ENCODE peak calls at places on chromosomes 2 and 18, in ten cellular contexts. U, P, Z, S, G, Q, M, F, R and N are unnamed samples.

GRCh38 chr2:153432381-153432780 is 46.2 kb downstream of the RPRM start:
- DNase-seq in U (no peak), P (no peak), Z (no peak), S (no peak), G (no peak), Q (no peak), M (no peak), F (no peak), R (no peak), N (no peak)

GRCh38 chr2:171741189-171741588 is 53.9 kb downstream of the DYNC1I2 start:
- DNase-seq in U (no peak), P (no peak), Z (peak; percentile 18), S (no peak), G (no peak), Q (no peak), M (no peak), F (no peak), R (no peak), N (no peak)

GRCh38 chr2:219460424-219460926 is 25.8 kb downstream of the SPEG start:
- DNase-seq in U (no peak), P (no peak), Z (peak; percentile 45), S (peak; percentile 85), G (peak; percentile 89), Q (no peak), M (peak; percentile 59), F (no peak), R (no peak), N (no peak)

GRCh38 chr2:21821697-21822227 is 698.0 kb downstream of the TDRD15 start:
- DNase-seq in U (no peak), P (no peak), Z (no peak), S (no peak), G (no peak), Q (no peak), M (no peak), F (no peak), R (no peak), N (no peak)

GRCh38 chr2:216379955-216380354 is 7.7 kb upstream of the MARCHF4 start:
- DNase-seq in U (no peak), P (no peak), Z (no peak), S (no peak), G (no peak), Q (no peak), M (no peak), F (no peak), R (no peak), N (no peak)

GRCh38 chr18:74856967-74857366 is 259.3 kb downstream of the ZNF407 start:
- DNase-seq in U (no peak), P (no peak), Z (no peak), S (no peak), G (no peak), Q (no peak), M (no peak), F (no peak), R (no peak), N (no peak)

GRCh38 chr2:98867539-98868309 is 68.3 kb downstream of the CRACDL start:
- DNase-seq in U (peak; percentile 36), P (no peak), Z (peak; percentile 29), S (no peak), G (no peak), Q (no peak), M (no peak), F (no peak), R (peak; percentile 11), N (no peak)

GRCh38 chr2:178484245-178485041 is 4.2 kb downstream of the PLEKHA3 start:
- DNase-seq in U (peak; percentile 82), P (no peak), Z (no peak), S (no peak), G (peak; percentile 62), Q (no peak), M (peak; percentile 62), F (no peak), R (no peak), N (no peak)

GRCh38 chr2:223989206-223989859 is 32.1 kb downstream of the MRPL44 start:
- DNase-seq in U (peak; percentile 63), P (no peak), Z (no peak), S (no peak), G (no peak), Q (no peak), M (no peak), F (no peak), R (peak; percentile 30), N (no peak)

GRCh38 chr2:8215982-8216381 is 465.9 kb upstream of the ID2 start:
- DNase-seq in U (no peak), P (no peak), Z (no peak), S (no peak), G (no peak), Q (no peak), M (no peak), F (no peak), R (no peak), N (no peak)

GRCh38 chr2:201344663-201345366 is 12.3 kb downstream of the FLACC1 start:
- DNase-seq in U (peak; percentile 19), P (no peak), Z (no peak), S (no peak), G (no peak), Q (no peak), M (no peak), F (no peak), R (peak; percentile 48), N (no peak)

GRCh38 chr2:136393515-136393914 is 275.6 kb upstream of the CXCR4 start:
- DNase-seq in U (no peak), P (no peak), Z (no peak), S (no peak), G (no peak), Q (no peak), M (no peak), F (no peak), R (no peak), N (no peak)

GRCh38 chr2:218671077-218671653 is 637 bp downstream of the RNF25 start:
- DNase-seq in U (peak; percentile 37), P (no peak), Z (peak; percentile 62), S (no peak), G (no peak), Q (no peak), M (no peak), F (no peak), R (peak; percentile 17), N (no peak)

GRCh38 chr2:187991389-187991788 is 300.3 kb upstream of the GULP1 start:
- DNase-seq in U (no peak), P (no peak), Z (no peak), S (no peak), G (no peak), Q (no peak), M (no peak), F (no peak), R (no peak), N (no peak)
- H3K4me1 ChIP-seq in U (no peaks in the 10 kb centered on the region), P (no peaks in the 10 kb centered on the region), Z (peaks cover 5% of the 10 kb centered on the region), S (peaks cover 22% of the 10 kb centered on the region), G (no peaks in the 10 kb centered on the region), Q (no peaks in the 10 kb centered on the region), M (no peaks in the 10 kb centered on the region), F (no peaks in the 10 kb centered on the region), R (peaks cover 2% of the 10 kb centered on the region), N (no peaks in the 10 kb centered on the region)

DNA sequence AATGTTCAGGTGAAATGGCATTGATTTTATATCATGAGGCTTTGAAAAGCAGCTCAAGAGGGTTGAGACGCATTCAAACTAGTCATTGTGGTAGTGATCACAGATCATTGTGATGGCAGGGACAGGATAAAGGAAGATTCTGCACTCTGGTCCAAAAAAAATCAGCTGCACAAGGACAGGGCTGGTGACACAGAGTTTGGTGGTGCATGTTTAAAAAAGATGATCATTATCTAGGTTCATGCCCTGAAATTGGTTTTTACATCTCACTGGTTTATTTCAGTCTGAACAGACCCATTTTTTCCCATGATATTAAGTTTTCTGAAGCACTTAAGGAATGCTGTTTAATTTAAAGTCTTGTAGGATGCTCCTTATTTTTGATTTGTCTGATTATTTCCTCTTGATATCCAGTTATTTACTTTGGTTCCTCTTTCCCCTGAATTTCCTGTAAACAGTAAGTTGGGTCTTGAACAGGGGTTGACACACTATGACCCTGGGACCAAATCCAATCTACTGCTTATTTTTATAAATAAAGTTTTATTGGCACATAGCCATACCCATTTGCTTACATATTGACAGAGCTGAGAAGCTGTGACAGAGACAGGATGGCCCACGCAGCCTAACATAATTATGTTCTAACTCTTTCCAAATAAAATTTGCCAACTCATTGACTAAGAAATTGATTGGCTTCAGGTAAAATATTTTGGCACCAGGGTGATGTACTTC is 98.4 kb downstream of the UPP2 start:
- DNase-seq in U (no peak), P (no peak), Z (no peak), S (no peak), G (no peak), Q (no peak), M (no peak), F (no peak), R (no peak), N (no peak)
- H3K9me3 ChIP-seq in U (no peaks in the 10 kb centered on the region), P (no peaks in the 10 kb centered on the region), Z (no peaks in the 10 kb centered on the region), S (no peaks in the 10 kb centered on the region), G (no peaks in the 10 kb centered on the region), Q (no peaks in the 10 kb centered on the region), M (no peaks in the 10 kb centered on the region), F (no peaks in the 10 kb centered on the region), R (no peaks in the 10 kb centered on the region), N (no peaks in the 10 kb centered on the region)

GRCh38 chr2:17719562-17720371 is 33.8 kb downstream of the SMC6 start:
- DNase-seq in U (peak; percentile 3), P (no peak), Z (peak; percentile 1), S (no peak), G (no peak), Q (no peak), M (no peak), F (no peak), R (peak; percentile 38), N (no peak)

GRCh38 chr2:17718689-17719088 is 34.9 kb downstream of the SMC6 start:
- DNase-seq in U (no peak), P (no peak), Z (no peak), S (no peak), G (no peak), Q (no peak), M (no peak), F (no peak), R (no peak), N (no peak)

GRCh38 chr2:17713291-17713690 is 40.3 kb downstream of the SMC6 start:
- DNase-seq in U (no peak), P (no peak), Z (no peak), S (no peak), G (peak; percentile 37), Q (no peak), M (no peak), F (no peak), R (no peak), N (no peak)

DNA sequence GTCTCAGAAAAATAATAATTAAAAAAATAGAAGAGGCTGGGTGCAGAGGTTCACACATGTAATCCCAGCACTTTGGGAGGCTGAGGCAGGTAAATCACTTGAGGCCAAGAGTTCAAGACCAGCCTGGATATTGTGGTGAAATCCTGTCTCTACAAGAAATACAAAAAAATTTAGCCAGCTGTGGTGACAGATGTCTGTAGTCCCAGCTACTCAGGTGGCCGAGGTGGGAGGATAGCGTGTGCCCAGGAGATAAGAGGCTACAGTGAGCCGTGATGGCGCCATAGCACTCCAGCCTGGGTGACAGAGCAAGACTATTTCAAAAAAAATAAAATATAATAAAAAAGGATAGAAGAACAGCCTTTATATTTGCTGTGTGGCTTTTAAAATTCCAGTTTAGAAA is 35.9 kb downstream of the SMC6 start:
- DNase-seq in U (no peak), P (no peak), Z (no peak), S (no peak), G (no peak), Q (no peak), M (no peak), F (no peak), R (no peak), N (no peak)
- H3K27ac ChIP-seq in U (no peak overlapping the region), P (no peak overlapping the region), Z (no peak overlapping the region), S (no peak overlapping the region), G (no peak overlapping the region), Q (no peak overlapping the region), M (no peak overlapping the region), F (no peak overlapping the region), R (no peak overlapping the region), N (no peak overlapping the region)

GRCh38 chr2:9232886-9233285 is 26.3 kb downstream of the ASAP2 start:
- DNase-seq in U (no peak), P (no peak), Z (no peak), S (no peak), G (no peak), Q (no peak), M (no peak), F (no peak), R (no peak), N (no peak)
- H3K4me1 ChIP-seq in U (peaks cover 18% of the 10 kb centered on the region), P (no peaks in the 10 kb centered on the region), Z (peaks cover 98% of the 10 kb centered on the region), S (peaks cover 100% of the 10 kb centered on the region), G (peaks cover 48% of the 10 kb centered on the region), Q (peaks cover 30% of the 10 kb centered on the region), M (peaks cover 13% of the 10 kb centered on the region), F (peaks cover 62% of the 10 kb centered on the region), R (peaks cover 75% of the 10 kb centered on the region), N (peaks cover 54% of the 10 kb centered on the region)